ENCODE peak calls at places on chromosomes 5 and 9, in eight cellular contexts. One of them, this sample, is unnamed. For H3K4me1 and H3K27me3, the result is how much of the 10 kb centered on the place peaks cover.

GRCh38 chr5:6088706-6089105 is 289.6 kb downstream of the MED10 start:
- DNase-seq in lower lobe of right lung: no peak
- DNase-seq in CD4-positive, alpha-beta memory T cell: no peak
- DNase-seq in lung: no peak
- DNase-seq in naive thymus-derived CD4-positive, alpha-beta T cell: no peak
- DNase-seq in mesendoderm: no peak
- DNase-seq in aorta: no peak
- DNase-seq in hepatocyte: no peak
- DNase-seq in this sample: peak

GRCh38 chr9:129197978-129198736 is 20.1 kb upstream of the IER5L start:
- DNase-seq in lower lobe of right lung: no peak
- DNase-seq in CD4-positive, alpha-beta memory T cell: no peak
- DNase-seq in lung: no peak
- DNase-seq in naive thymus-derived CD4-positive, alpha-beta T cell: no peak
- DNase-seq in mesendoderm: peak
- DNase-seq in aorta: peak
- DNase-seq in hepatocyte: peak
- DNase-seq in this sample: peak

GRCh38 chr5:180352116-180352975 is 790 bp downstream of the GFPT2 start:
- DNase-seq in lower lobe of right lung: no peak
- DNase-seq in CD4-positive, alpha-beta memory T cell: no peak
- DNase-seq in lung: no peak
- DNase-seq in naive thymus-derived CD4-positive, alpha-beta T cell: peak
- DNase-seq in mesendoderm: peak
- DNase-seq in aorta: no peak
- DNase-seq in hepatocyte: peak
- DNase-seq in this sample: peak

GRCh38 chr5:96885518-96886338 is 9.4 kb downstream of the ERAP2 start:
- DNase-seq in lower lobe of right lung: no peak
- DNase-seq in CD4-positive, alpha-beta memory T cell: peak
- DNase-seq in lung: no peak
- DNase-seq in naive thymus-derived CD4-positive, alpha-beta T cell: peak
- DNase-seq in mesendoderm: no peak
- DNase-seq in aorta: no peak
- DNase-seq in hepatocyte: no peak
- DNase-seq in this sample: no peak

GRCh38 chr5:6158974-6159863 is 219.1 kb downstream of the MED10 start:
- DNase-seq in lower lobe of right lung: no peak
- DNase-seq in CD4-positive, alpha-beta memory T cell: no peak
- DNase-seq in lung: no peak
- DNase-seq in naive thymus-derived CD4-positive, alpha-beta T cell: no peak
- DNase-seq in mesendoderm: no peak
- DNase-seq in aorta: no peak
- DNase-seq in hepatocyte: peak
- DNase-seq in this sample: no peak

GRCh38 chr5:20601678-20602100 is 613.7 kb upstream of the CDH18 start:
- DNase-seq in lower lobe of right lung: no peak
- DNase-seq in CD4-positive, alpha-beta memory T cell: no peak
- DNase-seq in lung: no peak
- DNase-seq in naive thymus-derived CD4-positive, alpha-beta T cell: no peak
- DNase-seq in mesendoderm: peak
- DNase-seq in aorta: no peak
- DNase-seq in hepatocyte: peak
- DNase-seq in this sample: no peak

GRCh38 chr5:72036951-72037350 is 70.3 kb upstream of the MAP1B start:
- DNase-seq in lower lobe of right lung: no peak
- DNase-seq in CD4-positive, alpha-beta memory T cell: no peak
- DNase-seq in lung: no peak
- DNase-seq in naive thymus-derived CD4-positive, alpha-beta T cell: no peak
- DNase-seq in mesendoderm: peak
- DNase-seq in aorta: no peak
- DNase-seq in hepatocyte: no peak
- DNase-seq in this sample: no peak

GRCh38 chr9:127858041-127858512 is 3.6 kb upstream of the ENG start:
- DNase-seq in lower lobe of right lung: no peak
- DNase-seq in CD4-positive, alpha-beta memory T cell: no peak
- DNase-seq in lung: no peak
- DNase-seq in naive thymus-derived CD4-positive, alpha-beta T cell: no peak
- DNase-seq in mesendoderm: no peak
- DNase-seq in aorta: peak
- DNase-seq in hepatocyte: no peak
- DNase-seq in this sample: peak

GRCh38 chr9:37575921-37576721 is at the start of gene FBXO10:
- DNase-seq in lower lobe of right lung: peak
- DNase-seq in CD4-positive, alpha-beta memory T cell: peak
- DNase-seq in lung: peak
- DNase-seq in naive thymus-derived CD4-positive, alpha-beta T cell: peak
- DNase-seq in mesendoderm: peak
- DNase-seq in aorta: peak
- DNase-seq in hepatocyte: peak
- DNase-seq in this sample: peak

GRCh38 chr5:145872486-145872885 is 328 bp downstream of the GRXCR2 start:
- DNase-seq in lower lobe of right lung: no peak
- DNase-seq in CD4-positive, alpha-beta memory T cell: no peak
- DNase-seq in lung: no peak
- DNase-seq in naive thymus-derived CD4-positive, alpha-beta T cell: no peak
- DNase-seq in mesendoderm: no peak
- DNase-seq in aorta: no peak
- DNase-seq in hepatocyte: no peak
- DNase-seq in this sample: no peak

GRCh38 chr5:71740015-71740753 is 21.1 kb downstream of the CARTPT start:
- DNase-seq in lower lobe of right lung: no peak
- DNase-seq in CD4-positive, alpha-beta memory T cell: no peak
- DNase-seq in lung: no peak
- DNase-seq in naive thymus-derived CD4-positive, alpha-beta T cell: no peak
- DNase-seq in mesendoderm: no peak
- DNase-seq in aorta: no peak
- DNase-seq in hepatocyte: no peak
- DNase-seq in this sample: no peak

GRCh38 chr5:43523662-43524072 is 8.7 kb upstream of the C5orf34 start:
- DNase-seq in lower lobe of right lung: no peak
- DNase-seq in CD4-positive, alpha-beta memory T cell: no peak
- DNase-seq in lung: no peak
- DNase-seq in naive thymus-derived CD4-positive, alpha-beta T cell: no peak
- DNase-seq in mesendoderm: no peak
- DNase-seq in aorta: no peak
- DNase-seq in hepatocyte: no peak
- DNase-seq in this sample: no peak

GRCh38 chr9:12775963-12776774 is 1.3 kb downstream of the LURAP1L start:
- DNase-seq in lower lobe of right lung: peak
- DNase-seq in CD4-positive, alpha-beta memory T cell: no peak
- DNase-seq in lung: peak
- DNase-seq in naive thymus-derived CD4-positive, alpha-beta T cell: no peak
- DNase-seq in mesendoderm: peak
- DNase-seq in aorta: peak
- DNase-seq in hepatocyte: peak
- DNase-seq in this sample: peak

GRCh38 chr5:136998864-136999263 is 500.3 kb downstream of the SPOCK1 start:
- DNase-seq in lower lobe of right lung: no peak
- DNase-seq in CD4-positive, alpha-beta memory T cell: no peak
- DNase-seq in lung: no peak
- DNase-seq in naive thymus-derived CD4-positive, alpha-beta T cell: no peak
- DNase-seq in mesendoderm: no peak
- DNase-seq in aorta: no peak
- DNase-seq in hepatocyte: peak
- DNase-seq in this sample: no peak

GRCh38 chr9:28976250-28976649 is 1403.0 kb upstream of the C9orf72 start:
- DNase-seq in lower lobe of right lung: no peak
- DNase-seq in CD4-positive, alpha-beta memory T cell: no peak
- DNase-seq in lung: no peak
- DNase-seq in naive thymus-derived CD4-positive, alpha-beta T cell: no peak
- DNase-seq in mesendoderm: no peak
- DNase-seq in aorta: no peak
- DNase-seq in hepatocyte: no peak
- DNase-seq in this sample: no peak

GRCh38 chr9:7735311-7735710 is 64.3 kb downstream of the DMAC1 start:
- DNase-seq in lower lobe of right lung: no peak
- DNase-seq in CD4-positive, alpha-beta memory T cell: no peak
- DNase-seq in lung: no peak
- DNase-seq in naive thymus-derived CD4-positive, alpha-beta T cell: no peak
- DNase-seq in mesendoderm: no peak
- DNase-seq in aorta: no peak
- DNase-seq in hepatocyte: no peak
- DNase-seq in this sample: no peak
- H3K4me1 ChIP-seq in lower lobe of right lung: under half
- H3K4me1 ChIP-seq in CD4-positive, alpha-beta memory T cell: under half
- H3K4me1 ChIP-seq in lung: under half
- H3K4me1 ChIP-seq in naive thymus-derived CD4-positive, alpha-beta T cell: under half
- H3K4me1 ChIP-seq in mesendoderm: under half
- H3K4me1 ChIP-seq in aorta: under half
- H3K4me1 ChIP-seq in hepatocyte: under half
- H3K4me1 ChIP-seq in this sample: under half

DNA sequence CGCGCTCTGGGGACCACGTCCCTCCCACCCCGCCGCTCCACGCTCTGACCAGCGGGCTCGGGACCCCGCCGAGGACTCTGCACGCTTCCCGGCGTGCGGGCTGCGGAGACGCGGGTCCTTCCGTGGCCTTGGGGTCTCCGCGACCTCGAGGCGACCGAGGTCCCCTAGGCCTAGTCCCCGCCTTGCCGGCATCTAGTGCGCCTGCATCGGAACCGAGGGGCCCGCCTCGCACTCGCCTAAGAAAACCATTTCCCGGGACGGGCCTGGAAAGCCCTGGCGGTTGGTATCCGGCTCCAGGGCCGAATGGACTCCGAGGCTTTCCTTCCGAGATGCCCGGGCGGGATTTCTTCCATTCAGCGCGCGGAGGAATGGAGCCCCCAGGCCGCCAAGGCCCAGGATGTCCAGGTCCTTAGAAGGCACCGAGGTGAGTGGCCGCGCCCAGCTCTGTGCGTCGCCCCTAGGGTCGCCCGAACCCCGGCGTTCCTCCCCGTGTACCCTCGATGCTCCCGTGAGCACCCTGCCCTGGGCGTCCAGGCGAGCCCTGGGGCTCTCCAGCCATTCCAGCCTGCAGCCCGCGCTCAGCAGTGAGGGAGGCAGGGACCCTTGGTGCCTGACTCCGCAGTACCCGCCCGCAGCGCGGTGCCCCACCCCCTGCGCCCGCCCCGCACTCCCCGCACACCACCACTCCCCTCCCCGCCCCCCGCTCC is 808 bp upstream of the SLC6A3 start:
- DNase-seq in lower lobe of right lung: no peak
- DNase-seq in CD4-positive, alpha-beta memory T cell: no peak
- DNase-seq in lung: no peak
- DNase-seq in naive thymus-derived CD4-positive, alpha-beta T cell: no peak
- DNase-seq in mesendoderm: peak
- DNase-seq in aorta: peak
- DNase-seq in hepatocyte: no peak
- DNase-seq in this sample: no peak
- H3K27me3 ChIP-seq in lower lobe of right lung: half or more
- H3K27me3 ChIP-seq in CD4-positive, alpha-beta memory T cell: under half
- H3K27me3 ChIP-seq in lung: under half
- H3K27me3 ChIP-seq in naive thymus-derived CD4-positive, alpha-beta T cell: under half
- H3K27me3 ChIP-seq in mesendoderm: under half
- H3K27me3 ChIP-seq in aorta: under half
- H3K27me3 ChIP-seq in hepatocyte: half or more
- H3K27me3 ChIP-seq in this sample: under half

DNA sequence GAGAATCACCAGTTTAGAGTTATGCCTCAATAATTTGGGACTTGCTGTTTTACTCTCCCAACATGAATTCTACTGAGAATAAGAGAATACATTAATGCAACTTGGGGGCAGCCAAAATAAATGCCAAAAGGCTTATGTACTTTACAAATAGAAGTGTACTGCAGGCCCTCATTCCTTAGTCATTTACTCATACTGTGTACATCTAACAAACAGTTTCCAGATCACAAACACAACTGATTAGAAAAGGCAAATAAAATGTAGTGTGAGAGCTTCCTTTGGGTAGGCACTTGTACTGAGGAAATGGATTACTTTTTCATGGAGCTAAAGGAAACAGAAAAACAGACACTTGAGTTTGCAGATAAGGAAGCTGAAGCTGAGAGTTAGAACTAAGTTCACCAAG is 12.6 kb downstream of the ANKDD1B start:
- DNase-seq in lower lobe of right lung: no peak
- DNase-seq in CD4-positive, alpha-beta memory T cell: no peak
- DNase-seq in lung: no peak
- DNase-seq in naive thymus-derived CD4-positive, alpha-beta T cell: no peak
- DNase-seq in mesendoderm: no peak
- DNase-seq in aorta: no peak
- DNase-seq in hepatocyte: no peak
- DNase-seq in this sample: no peak
- H3K4me1 ChIP-seq in lower lobe of right lung: under half
- H3K4me1 ChIP-seq in CD4-positive, alpha-beta memory T cell: under half
- H3K4me1 ChIP-seq in lung: under half
- H3K4me1 ChIP-seq in naive thymus-derived CD4-positive, alpha-beta T cell: under half
- H3K4me1 ChIP-seq in mesendoderm: under half
- H3K4me1 ChIP-seq in aorta: under half
- H3K4me1 ChIP-seq in hepatocyte: under half
- H3K4me1 ChIP-seq in this sample: under half

DNA sequence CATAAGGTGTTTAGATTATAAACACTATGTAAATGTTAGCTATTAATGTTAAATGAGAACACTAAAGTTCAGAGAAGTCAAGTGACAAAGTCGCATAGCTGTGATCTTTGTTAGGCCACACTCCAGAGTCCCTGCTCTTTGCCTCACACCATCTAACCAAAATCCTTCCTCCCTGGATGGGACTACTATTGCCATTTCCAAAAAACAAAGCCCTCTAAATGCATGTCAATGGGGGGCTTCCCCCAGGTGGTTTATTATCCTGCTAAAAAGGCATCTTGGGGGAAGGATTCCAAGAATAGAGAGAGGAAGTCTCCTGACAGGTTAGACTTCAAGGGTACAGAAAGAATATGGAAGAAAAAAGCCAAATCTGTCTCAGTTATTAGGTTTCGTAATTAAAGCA is 10.4 kb downstream of the NR6A1 start:
- DNase-seq in lower lobe of right lung: no peak
- DNase-seq in CD4-positive, alpha-beta memory T cell: no peak
- DNase-seq in lung: no peak
- DNase-seq in naive thymus-derived CD4-positive, alpha-beta T cell: no peak
- DNase-seq in mesendoderm: peak
- DNase-seq in aorta: no peak
- DNase-seq in hepatocyte: no peak
- DNase-seq in this sample: no peak
- H3K27me3 ChIP-seq in lower lobe of right lung: under half
- H3K27me3 ChIP-seq in CD4-positive, alpha-beta memory T cell: under half
- H3K27me3 ChIP-seq in lung: under half
- H3K27me3 ChIP-seq in naive thymus-derived CD4-positive, alpha-beta T cell: under half
- H3K27me3 ChIP-seq in mesendoderm: under half
- H3K27me3 ChIP-seq in aorta: under half
- H3K27me3 ChIP-seq in hepatocyte: under half
- H3K27me3 ChIP-seq in this sample: under half

GRCh38 chr9:31740705-31741104 is 643.7 kb upstream of the ACO1 start:
- DNase-seq in lower lobe of right lung: no peak
- DNase-seq in CD4-positive, alpha-beta memory T cell: no peak
- DNase-seq in lung: no peak
- DNase-seq in naive thymus-derived CD4-positive, alpha-beta T cell: no peak
- DNase-seq in mesendoderm: no peak
- DNase-seq in aorta: no peak
- DNase-seq in hepatocyte: no peak
- DNase-seq in this sample: no peak

GRCh38 chr9:31744589-31744988 is 639.9 kb upstream of the ACO1 start:
- DNase-seq in lower lobe of right lung: no peak
- DNase-seq in CD4-positive, alpha-beta memory T cell: no peak
- DNase-seq in lung: no peak
- DNase-seq in naive thymus-derived CD4-positive, alpha-beta T cell: no peak
- DNase-seq in mesendoderm: no peak
- DNase-seq in aorta: no peak
- DNase-seq in hepatocyte: no peak
- DNase-seq in this sample: no peak

GRCh38 chr9:31745886-31746285 is 638.6 kb upstream of the ACO1 start:
- DNase-seq in lower lobe of right lung: no peak
- DNase-seq in CD4-positive, alpha-beta memory T cell: no peak
- DNase-seq in lung: no peak
- DNase-seq in naive thymus-derived CD4-positive, alpha-beta T cell: no peak
- DNase-seq in mesendoderm: no peak
- DNase-seq in aorta: no peak
- DNase-seq in hepatocyte: no peak
- DNase-seq in this sample: no peak

GRCh38 chr9:31745468-31745867 is 639.0 kb upstream of the ACO1 start:
- DNase-seq in lower lobe of right lung: no peak
- DNase-seq in CD4-positive, alpha-beta memory T cell: no peak
- DNase-seq in lung: no peak
- DNase-seq in naive thymus-derived CD4-positive, alpha-beta T cell: no peak
- DNase-seq in mesendoderm: no peak
- DNase-seq in aorta: no peak
- DNase-seq in hepatocyte: no peak
- DNase-seq in this sample: no peak
- H3K4me1 ChIP-seq in lower lobe of right lung: under half
- H3K4me1 ChIP-seq in CD4-positive, alpha-beta memory T cell: under half
- H3K4me1 ChIP-seq in lung: under half
- H3K4me1 ChIP-seq in naive thymus-derived CD4-positive, alpha-beta T cell: under half
- H3K4me1 ChIP-seq in mesendoderm: under half
- H3K4me1 ChIP-seq in aorta: under half
- H3K4me1 ChIP-seq in hepatocyte: under half
- H3K4me1 ChIP-seq in this sample: under half

This sample was measured in testis.